ENCODE peak calls at places on chromosomes 4 and X, in nine cellular contexts. Y is retinal pigment epithelial cell, O is SJSA1, L is chondrocyte, R is NCI-H226, J is SIG-M5, T is activated gamma-delta T cell treated with Interleukin-2 at 50 U/mL for 16 hours, P is left lung, H is NT2/D1. S is an unnamed sample.

GRCh38 chrX:10529344-10529743 is 91.0 kb downstream of the MID1 start:
- DNase-seq in P (no peak), J (no peak), T (no peak), H (no peak), O (no peak), L (no peak), Y (no peak), R (peak), S (no peak)

GRCh38 chr4:164621886-164622521 is 131.9 kb upstream of the SMIM31 start:
- DNase-seq in P (no peak), T (no peak), H (no peak), J (no peak), O (no peak), R (peak), Y (no peak), L (no peak), S (no peak)

GRCh38 chrX:77771601-77772000 is 14.4 kb downstream of the ATRX start:
- DNase-seq in L (no peak), T (no peak), R (peak), P (no peak), Y (no peak), H (no peak), O (no peak), J (no peak), S (no peak)

GRCh38 chr4:88018471-88018870 is 11.0 kb downstream of the PKD2 start:
- DNase-seq in T (no peak), Y (no peak), R (no peak), O (no peak), P (no peak), J (no peak), L (no peak), H (no peak), S (no peak)

GRCh38 chr4:169652535-169652934 is 32.2 kb downstream of the CLCN3 start:
- DNase-seq in H (no peak), T (no peak), J (no peak), Y (no peak), L (no peak), R (no peak), O (no peak), P (no peak), S (no peak)

GRCh38 chr4:165328101-165328425 is 594 bp downstream of the MSMO1 start:
- DNase-seq in Y (no peak), R (no peak), H (no peak), L (no peak), J (no peak), T (no peak), O (no peak), P (no peak), S (no peak)

GRCh38 chrX:137428251-137428661 is 137.7 kb upstream of the ZIC3 start:
- DNase-seq in R (no peak), Y (no peak), H (no peak), J (no peak), P (no peak), T (no peak), L (no peak), O (no peak), S (no peak)

GRCh38 chrX:18390941-18391538 is 34.4 kb upstream of the CDKL5 start:
- DNase-seq in O (peak), H (peak), T (peak), Y (no peak), J (no peak), R (no peak), P (no peak), L (no peak), S (peak)

GRCh38 chr4:186096681-186097080 is 7.8 kb upstream of the FAM149A start:
- DNase-seq in L (no peak), P (no peak), T (no peak), O (no peak), J (no peak), Y (no peak), R (no peak), H (no peak), S (no peak)

GRCh38 chrX:150036181-150036580 is 97.9 kb upstream of the EOLA2 start:
- DNase-seq in T (no peak), Y (no peak), P (no peak), L (no peak), R (peak), H (no peak), O (peak), J (no peak), S (no peak)

GRCh38 chr4:79917246-79917645 is 155.8 kb downstream of the ANTXR2 start:
- DNase-seq in L (no peak), Y (no peak), R (peak), O (peak), H (peak), P (no peak), J (peak), T (peak), S (no peak)

GRCh38 chr4:149896428-149896827 is 80.8 kb upstream of the IQCM start:
- DNase-seq in O (no peak), H (no peak), R (peak), T (no peak), P (no peak), Y (peak), J (no peak), L (no peak), S (no peak)

GRCh38 chrX:13545731-13546130 is 23.7 kb upstream of the EGFL6 start:
- DNase-seq in L (no peak), P (no peak), Y (no peak), O (no peak), R (no peak), H (no peak), T (no peak), J (no peak), S (no peak)

GRCh38 chrX:132171478-132171877 is 43.7 kb upstream of the FRMD7 start:
- DNase-seq in J (no peak), P (no peak), H (no peak), Y (no peak), L (no peak), R (no peak), T (no peak), O (no peak), S (no peak)

GRCh38 chr4:29581469-29581868 is 1138.7 kb upstream of the PCDH7 start:
- DNase-seq in Y (no peak), P (no peak), T (no peak), L (no peak), R (peak), H (no peak), O (no peak), J (no peak), S (no peak)

GRCh38 chr4:113880240-113881028 is 99.0 kb downstream of the ARSJ start:
- DNase-seq in T (no peak), Y (no peak), R (no peak), H (no peak), J (no peak), P (no peak), O (no peak), L (no peak), S (no peak)

GRCh38 chr4:26468283-26468949 is 21.9 kb downstream of the CCKAR start:
- DNase-seq in O (no peak), Y (no peak), J (no peak), R (no peak), P (no peak), L (no peak), H (no peak), T (no peak), S (no peak)

GRCh38 chr4:150078996-150079581 is 844 bp downstream of the DCLK2 start:
- DNase-seq in L (peak), R (peak), Y (no peak), H (no peak), P (peak), J (no peak), T (no peak), O (peak), S (no peak)

GRCh38 chrX:84188320-84188834 is 378 bp upstream of the RPS6KA6 start:
- DNase-seq in H (peak), O (peak), Y (no peak), P (peak), L (no peak), R (peak), T (peak), J (no peak), S (no peak)

GRCh38 chr4:8228319-8229250 is 29.5 kb downstream of the SH3TC1 start:
- DNase-seq in R (peak), O (no peak), H (no peak), P (peak), Y (no peak), T (peak), J (no peak), L (no peak), S (peak)

GRCh38 chr4:44623687-44624086 is 27.7 kb downstream of the YIPF7 start:
- DNase-seq in Y (no peak), O (no peak), L (no peak), J (no peak), H (no peak), T (no peak), R (no peak), P (no peak), S (no peak)

S was measured in central memory CD8-positive, alpha-beta T cell.